ENCODE peak calls at places on chromosomes 3 and 15, in four cellular contexts. One of them, this sample, is unnamed.

GRCh38 chr3:152402698-152403456 is 134.1 kb downstream of the MBNL1 start:
- DNase-seq in stomach: no peak
- DNase-seq in brain microvascular endothelial cell: no peak
- DNase-seq in dorsolateral prefrontal cortex: no peak
- DNase-seq in this sample: no peak

GRCh38 chr15:74243431-74243830 is 7.3 kb downstream of the CCDC33 start:
- DNase-seq in dorsolateral prefrontal cortex: no peak
- DNase-seq in brain microvascular endothelial cell: no peak
- DNase-seq in stomach: no peak
- DNase-seq in this sample: no peak

GRCh38 chr3:132326251-132326650 is 9.0 kb downstream of the ACP3 start:
- DNase-seq in stomach: no peak
- DNase-seq in brain microvascular endothelial cell: no peak
- DNase-seq in dorsolateral prefrontal cortex: no peak
- DNase-seq in this sample: no peak

GRCh38 chr15:73765778-73766177 is 12.6 kb upstream of the INSYN1 start:
- DNase-seq in stomach: no peak
- DNase-seq in dorsolateral prefrontal cortex: no peak
- DNase-seq in brain microvascular endothelial cell: no peak
- DNase-seq in this sample: no peak

GRCh38 chr3:159953320-159953719 is 35.3 kb upstream of the IL12A start:
- DNase-seq in brain microvascular endothelial cell: no peak
- DNase-seq in stomach: no peak
- DNase-seq in dorsolateral prefrontal cortex: no peak
- DNase-seq in this sample: no peak

GRCh38 chr3:135992072-135992471 is 26.5 kb downstream of the PPP2R3A start:
- DNase-seq in brain microvascular endothelial cell: peak
- DNase-seq in stomach: no peak
- DNase-seq in dorsolateral prefrontal cortex: no peak
- DNase-seq in this sample: peak

GRCh38 chr3:194300392-194300758 is 50.8 kb downstream of the CPN2 start:
- DNase-seq in brain microvascular endothelial cell: no peak
- DNase-seq in stomach: peak
- DNase-seq in dorsolateral prefrontal cortex: no peak
- DNase-seq in this sample: peak

GRCh38 chr3:112889357-112889756 is 42.7 kb upstream of the CD200R1L start:
- DNase-seq in brain microvascular endothelial cell: no peak
- DNase-seq in dorsolateral prefrontal cortex: no peak
- DNase-seq in stomach: no peak
- DNase-seq in this sample: no peak

GRCh38 chr3:48151058-48151806 is 37.0 kb downstream of the CDC25A start:
- DNase-seq in stomach: peak
- DNase-seq in dorsolateral prefrontal cortex: peak
- DNase-seq in brain microvascular endothelial cell: peak
- DNase-seq in this sample: peak

GRCh38 chr3:158106773-158107461 is 697 bp upstream of the SHOX2 start:
- DNase-seq in dorsolateral prefrontal cortex: no peak
- DNase-seq in stomach: no peak
- DNase-seq in brain microvascular endothelial cell: no peak
- DNase-seq in this sample: no peak

GRCh38 chr3:111971533-111971932 is 7.3 kb upstream of the ABHD10 start:
- DNase-seq in dorsolateral prefrontal cortex: no peak
- DNase-seq in stomach: no peak
- DNase-seq in brain microvascular endothelial cell: no peak
- DNase-seq in this sample: no peak

GRCh38 chr3:115217678-115218451 is 70.8 kb upstream of the ZBTB20 start:
- DNase-seq in stomach: no peak
- DNase-seq in dorsolateral prefrontal cortex: no peak
- DNase-seq in brain microvascular endothelial cell: peak
- DNase-seq in this sample: peak

GRCh38 chr15:98774756-98775497 is 126.6 kb downstream of the IGF1R start:
- DNase-seq in stomach: no peak
- DNase-seq in dorsolateral prefrontal cortex: no peak
- DNase-seq in brain microvascular endothelial cell: no peak
- DNase-seq in this sample: peak

GRCh38 chr15:31528846-31529245 is 202.2 kb downstream of the KLF13 start:
- DNase-seq in brain microvascular endothelial cell: no peak
- DNase-seq in dorsolateral prefrontal cortex: peak
- DNase-seq in stomach: no peak
- DNase-seq in this sample: no peak

GRCh38 chr3:188421151-188421821 is 267.3 kb downstream of the LPP start:
- DNase-seq in stomach: no peak
- DNase-seq in brain microvascular endothelial cell: peak
- DNase-seq in dorsolateral prefrontal cortex: no peak
- DNase-seq in this sample: peak

GRCh38 chr15:53830707-53831386 is 71.4 kb upstream of the WDR72 start:
- DNase-seq in dorsolateral prefrontal cortex: no peak
- DNase-seq in brain microvascular endothelial cell: no peak
- DNase-seq in stomach: peak
- DNase-seq in this sample: no peak

GRCh38 chr3:13121553-13122001 is 48.3 kb upstream of the IQSEC1 start:
- DNase-seq in stomach: no peak
- DNase-seq in dorsolateral prefrontal cortex: no peak
- DNase-seq in brain microvascular endothelial cell: no peak
- DNase-seq in this sample: no peak

GRCh38 chr3:30720586-30721313 is 114.3 kb downstream of the TGFBR2 start:
- DNase-seq in brain microvascular endothelial cell: peak
- DNase-seq in dorsolateral prefrontal cortex: no peak
- DNase-seq in stomach: no peak
- DNase-seq in this sample: peak

GRCh38 chr3:30723211-30723610 is 116.8 kb downstream of the TGFBR2 start:
- DNase-seq in dorsolateral prefrontal cortex: no peak
- DNase-seq in brain microvascular endothelial cell: no peak
- DNase-seq in stomach: no peak
- DNase-seq in this sample: no peak

GRCh38 chr3:30724863-30725262 is 118.5 kb downstream of the TGFBR2 start:
- DNase-seq in dorsolateral prefrontal cortex: no peak
- DNase-seq in brain microvascular endothelial cell: no peak
- DNase-seq in stomach: no peak
- DNase-seq in this sample: no peak

GRCh38 chr3:30719536-30719935 is 113.1 kb downstream of the TGFBR2 start:
- DNase-seq in stomach: no peak
- DNase-seq in brain microvascular endothelial cell: no peak
- DNase-seq in dorsolateral prefrontal cortex: no peak
- DNase-seq in this sample: no peak

GRCh38 chr3:30721314-30721634 is 114.9 kb downstream of the TGFBR2 start:
- DNase-seq in brain microvascular endothelial cell: no peak
- DNase-seq in stomach: no peak
- DNase-seq in dorsolateral prefrontal cortex: no peak
- DNase-seq in this sample: no peak
- TF ChIP-seq CTCF in brain microvascular endothelial cell: no peak
- TF ChIP-seq CTCF in stomach: no peak
- TF ChIP-seq CTCF in dorsolateral prefrontal cortex: no peak
- TF ChIP-seq CTCF in this sample: no peak

DNA sequence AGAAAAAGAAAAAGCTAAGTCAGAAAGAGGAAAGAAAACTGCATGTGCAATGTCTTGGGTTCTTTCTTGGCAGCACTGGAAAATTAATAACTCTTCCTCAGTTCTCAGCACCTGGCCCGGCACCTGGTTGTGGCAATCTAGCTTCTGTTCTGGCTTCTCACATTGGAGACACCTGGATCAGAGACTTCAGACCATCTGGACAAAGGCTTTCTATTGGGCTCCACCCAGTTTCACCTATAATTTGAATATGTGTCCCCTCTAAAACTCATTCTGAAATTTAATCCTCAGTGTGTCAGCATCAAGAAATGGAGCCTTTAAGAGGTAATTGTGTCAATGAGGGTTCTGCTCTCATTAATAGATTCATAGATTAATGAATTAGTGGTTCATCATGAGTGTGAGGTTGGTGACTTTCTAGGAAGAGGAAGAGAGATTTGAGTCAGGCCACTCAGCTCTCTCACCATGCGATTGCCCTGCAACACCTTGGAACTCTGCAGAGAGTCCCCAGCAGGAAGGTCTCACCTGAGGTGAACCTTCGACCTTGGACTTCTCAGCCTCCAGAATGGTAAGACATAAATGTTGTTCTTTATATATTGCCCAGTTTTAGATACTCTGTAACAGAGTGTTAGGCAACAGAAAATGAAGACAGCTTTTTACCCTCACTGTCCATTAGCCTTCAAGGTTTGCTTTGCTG is 679.9 kb downstream of the NTRK3 start:
- DNase-seq in brain microvascular endothelial cell: no peak
- DNase-seq in dorsolateral prefrontal cortex: no peak
- DNase-seq in stomach: no peak
- DNase-seq in this sample: no peak
- H3K27ac ChIP-seq in brain microvascular endothelial cell: no peak
- H3K27ac ChIP-seq in dorsolateral prefrontal cortex: no peak
- H3K27ac ChIP-seq in stomach: no peak
- H3K27ac ChIP-seq in this sample: no peak

GRCh38 chr3:41705893-41706292 is 256.0 kb downstream of the ULK4 start:
- DNase-seq in dorsolateral prefrontal cortex: no peak
- DNase-seq in brain microvascular endothelial cell: no peak
- DNase-seq in stomach: no peak
- DNase-seq in this sample: no peak
- TF ChIP-seq CTCF in dorsolateral prefrontal cortex: no peak
- TF ChIP-seq CTCF in brain microvascular endothelial cell: no peak
- TF ChIP-seq CTCF in stomach: no peak
- TF ChIP-seq CTCF in this sample: no peak

GRCh38 chr15:70089692-70089971 is 8.1 kb downstream of the TLE3 start:
- DNase-seq in stomach: no peak
- DNase-seq in dorsolateral prefrontal cortex: no peak
- DNase-seq in brain microvascular endothelial cell: no peak
- DNase-seq in this sample: no peak

GRCh38 chr15:70091649-70092461 is 5.9 kb downstream of the TLE3 start:
- DNase-seq in dorsolateral prefrontal cortex: no peak
- DNase-seq in brain microvascular endothelial cell: no peak
- DNase-seq in stomach: peak
- DNase-seq in this sample: peak

GRCh38 chr15:70092462-70092850 is 5.3 kb downstream of the TLE3 start:
- DNase-seq in stomach: no peak
- DNase-seq in dorsolateral prefrontal cortex: no peak
- DNase-seq in brain microvascular endothelial cell: no peak
- DNase-seq in this sample: no peak

GRCh38 chr15:70088887-70089691 is 8.6 kb downstream of the TLE3 start:
- DNase-seq in brain microvascular endothelial cell: no peak
- DNase-seq in dorsolateral prefrontal cortex: no peak
- DNase-seq in stomach: no peak
- DNase-seq in this sample: no peak

GRCh38 chr15:70090436-70091291 is 7.1 kb downstream of the TLE3 start:
- DNase-seq in brain microvascular endothelial cell: no peak
- DNase-seq in stomach: no peak
- DNase-seq in dorsolateral prefrontal cortex: no peak
- DNase-seq in this sample: no peak
- H3K27ac ChIP-seq in brain microvascular endothelial cell: no peak
- H3K27ac ChIP-seq in stomach: no peak
- H3K27ac ChIP-seq in dorsolateral prefrontal cortex: no peak
- H3K27ac ChIP-seq in this sample: peak

DNA sequence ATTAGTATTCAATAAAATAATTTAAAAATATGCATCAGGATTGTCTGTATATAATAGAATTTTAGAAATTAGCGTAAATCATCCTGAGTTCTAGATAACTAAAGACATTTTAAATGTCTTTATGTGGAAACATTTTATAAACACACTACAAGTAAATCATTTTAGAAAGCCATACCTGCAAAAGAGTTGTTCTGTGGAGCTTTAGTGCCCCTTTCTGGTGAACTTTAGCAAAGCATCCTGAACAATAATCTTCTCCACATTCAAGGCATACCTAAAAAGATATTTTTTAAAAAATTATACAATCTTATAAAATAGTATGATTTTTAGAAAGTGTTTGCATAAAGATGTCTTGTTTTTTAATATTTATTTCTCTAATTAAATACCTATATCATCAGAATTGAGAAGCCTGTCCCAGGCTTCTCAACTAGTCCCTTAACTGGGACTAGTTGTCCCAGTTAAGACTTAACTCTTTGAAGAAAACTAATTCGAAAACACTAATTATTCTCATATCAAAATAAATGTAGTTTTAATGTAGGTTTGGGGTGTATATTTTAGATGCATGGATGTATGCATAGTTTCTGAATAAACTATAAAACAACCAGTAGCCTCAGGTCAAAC is 29.7 kb downstream of the ZBBX start:
- DNase-seq in stomach: no peak
- DNase-seq in brain microvascular endothelial cell: peak
- DNase-seq in dorsolateral prefrontal cortex: no peak
- DNase-seq in this sample: peak
- TF ChIP-seq CTCF in stomach: peak
- TF ChIP-seq CTCF in brain microvascular endothelial cell: peak
- TF ChIP-seq CTCF in dorsolateral prefrontal cortex: peak
- TF ChIP-seq CTCF in this sample: peak

GRCh38 chr3:190514163-190515153 is 573 bp downstream of the IL1RAP start:
- DNase-seq in stomach: peak
- DNase-seq in dorsolateral prefrontal cortex: no peak
- DNase-seq in brain microvascular endothelial cell: peak
- DNase-seq in this sample: peak
- H3K27ac ChIP-seq in stomach: peak
- H3K27ac ChIP-seq in dorsolateral prefrontal cortex: peak
- H3K27ac ChIP-seq in brain microvascular endothelial cell: peak
- H3K27ac ChIP-seq in this sample: peak

GRCh38 chr3:143150979-143151726 is 31.6 kb downstream of the CHST2 start:
- DNase-seq in dorsolateral prefrontal cortex: no peak
- DNase-seq in brain microvascular endothelial cell: no peak
- DNase-seq in stomach: no peak
- DNase-seq in this sample: no peak

GRCh38 chr3:143150076-143150475 is 30.5 kb downstream of the CHST2 start:
- DNase-seq in dorsolateral prefrontal cortex: no peak
- DNase-seq in brain microvascular endothelial cell: no peak
- DNase-seq in stomach: no peak
- DNase-seq in this sample: no peak

GRCh38 chr3:143155756-143156155 is 36.2 kb downstream of the CHST2 start:
- DNase-seq in brain microvascular endothelial cell: no peak
- DNase-seq in dorsolateral prefrontal cortex: no peak
- DNase-seq in stomach: no peak
- DNase-seq in this sample: no peak

GRCh38 chr3:143146875-143147274 is 27.3 kb downstream of the CHST2 start:
- DNase-seq in dorsolateral prefrontal cortex: no peak
- DNase-seq in brain microvascular endothelial cell: no peak
- DNase-seq in stomach: no peak
- DNase-seq in this sample: no peak

GRCh38 chr3:143152043-143152442 is 32.5 kb downstream of the CHST2 start:
- DNase-seq in brain microvascular endothelial cell: no peak
- DNase-seq in dorsolateral prefrontal cortex: no peak
- DNase-seq in stomach: no peak
- DNase-seq in this sample: no peak
- TF ChIP-seq CTCF in brain microvascular endothelial cell: no peak
- TF ChIP-seq CTCF in dorsolateral prefrontal cortex: no peak
- TF ChIP-seq CTCF in stomach: no peak
- TF ChIP-seq CTCF in this sample: no peak

GRCh38 chr3:149330609-149331008 is 2.8 kb downstream of the TM4SF18 start:
- DNase-seq in stomach: no peak
- DNase-seq in brain microvascular endothelial cell: no peak
- DNase-seq in dorsolateral prefrontal cortex: no peak
- DNase-seq in this sample: no peak
- H3K27ac ChIP-seq in stomach: no peak
- H3K27ac ChIP-seq in brain microvascular endothelial cell: no peak
- H3K27ac ChIP-seq in dorsolateral prefrontal cortex: no peak
- H3K27ac ChIP-seq in this sample: no peak

GRCh38 chr15:32834156-32834555 is 116.4 kb downstream of the GREM1 start:
- DNase-seq in dorsolateral prefrontal cortex: no peak
- DNase-seq in stomach: no peak
- DNase-seq in brain microvascular endothelial cell: no peak
- DNase-seq in this sample: no peak
- TF ChIP-seq CTCF in dorsolateral prefrontal cortex: no peak
- TF ChIP-seq CTCF in stomach: no peak
- TF ChIP-seq CTCF in brain microvascular endothelial cell: no peak
- TF ChIP-seq CTCF in this sample: no peak

This sample was measured in RWPE1.